ENCODE peak calls at places on chromosomes 6 and 20, in six cellular contexts. F is pancreas; V is HCT116; U is CD8-positive, alpha-beta T cell; W is right cardiac atrium; A is AG09309. M is an unnamed sample.
A peak's percentile ranks its signal among the peaks of the same experiment; 100 is the strongest.

GRCh38 chr6:6659600-6660327 is 71.2 kb downstream of the LY86 start:
- DNase-seq in F (no peak), V (no peak), U (no peak), W (peak; percentile 45), A (no peak), M (no peak)

GRCh38 chr6:35967059-35967769 is 46.3 kb upstream of the SRPK1 start:
- DNase-seq in F (no peak), V (no peak), U (no peak), W (no peak), A (no peak), M (no peak)

GRCh38 chr6:105609375-105609991 is 206.6 kb upstream of the PREP start:
- DNase-seq in F (no peak), V (no peak), U (no peak), W (peak; percentile 68), A (no peak), M (no peak)

GRCh38 chr6:37982320-37982719 is 162.8 kb downstream of the ZFAND3 start:
- DNase-seq in F (no peak), V (no peak), U (no peak), W (no peak), A (no peak), M (no peak)

GRCh38 chr6:36631326-36632046 is 37.3 kb downstream of the SRSF3 start:
- DNase-seq in F (no peak), V (no peak), U (no peak), W (peak; percentile 50), A (no peak), M (no peak)

GRCh38 chr20:7760261-7761048 is 179.8 kb downstream of the HAO1 start:
- DNase-seq in F (no peak), V (no peak), U (no peak), W (no peak), A (no peak), M (no peak)

GRCh38 chr6:168359794-168360193 is 40.2 kb upstream of the DACT2 start:
- DNase-seq in F (no peak), V (no peak), U (no peak), W (no peak), A (no peak), M (no peak)

GRCh38 chr20:17557675-17558006 is 12.2 kb upstream of the DSTN start:
- DNase-seq in F (no peak), V (peak; percentile 78), U (no peak), W (no peak), A (no peak), M (no peak)

GRCh38 chr6:116511424-116512131 is at the start of gene CALHM5:
- DNase-seq in F (no peak), V (peak; percentile 58), U (no peak), W (peak; percentile 72), A (peak; percentile 79), M (peak; percentile 80)

GRCh38 chr6:11213305-11214106 is 19.0 kb downstream of the NEDD9 start:
- DNase-seq in F (no peak), V (no peak), U (no peak), W (peak; percentile 61), A (no peak), M (no peak)

GRCh38 chr20:19789446-19789845 is 31.4 kb downstream of the RIN2 start:
- DNase-seq in F (no peak), V (no peak), U (no peak), W (no peak), A (no peak), M (no peak)

GRCh38 chr6:100281471-100281878 is 183.2 kb downstream of the SIM1 start:
- DNase-seq in F (no peak), V (no peak), U (no peak), W (no peak), A (no peak), M (no peak)

GRCh38 chr6:121881974-121882667 is 446.7 kb downstream of the GJA1 start:
- DNase-seq in F (no peak), V (no peak), U (no peak), W (no peak), A (peak; percentile 93), M (peak; percentile 83)

GRCh38 chr6:19613678-19614077 is 223.5 kb upstream of the ID4 start:
- DNase-seq in F (no peak), V (peak; percentile 4), U (no peak), W (no peak), A (no peak), M (no peak)

GRCh38 chr20:58550661-58551060 is 35.5 kb upstream of the APCDD1L start:
- DNase-seq in F (no peak), V (no peak), U (no peak), W (no peak), A (peak; percentile 39), M (no peak)

GRCh38 chr6:46963626-46964025 is 41.9 kb upstream of the ADGRF5 start:
- DNase-seq in F (no peak), V (no peak), U (no peak), W (no peak), A (no peak), M (no peak)

GRCh38 chr20:62830251-62830650 is 13.4 kb downstream of the COL9A3 start:
- DNase-seq in F (peak; percentile 29), V (no peak), U (no peak), W (peak; percentile 52), A (no peak), M (no peak)

GRCh38 chr6:155335265-155335664 is 21.0 kb upstream of the TFB1M start:
- DNase-seq in F (no peak), V (no peak), U (no peak), W (no peak), A (no peak), M (no peak)

GRCh38 chr6:140537211-140537610 is 1162.8 kb upstream of the CITED2 start:
- DNase-seq in F (no peak), V (no peak), U (no peak), W (no peak), A (no peak), M (peak; percentile 5)

GRCh38 chr20:62957136-62958117 is 4.9 kb downstream of the SLC17A9 start:
- DNase-seq in F (peak; percentile 20), V (no peak), U (no peak), W (peak; percentile 47), A (no peak), M (no peak)

GRCh38 chr6:44222486-44222986 is 859 bp upstream of the SLC29A1 start:
- DNase-seq in F (no peak), V (no peak), U (no peak), W (peak; percentile 48), A (no peak), M (no peak)

GRCh38 chr20:1941226-1941625 is 46.0 kb downstream of the SIRPA start:
- DNase-seq in F (no peak), V (no peak), U (no peak), W (peak; percentile 67), A (no peak), M (no peak)

GRCh38 chr20:45910670-45911485 is 1.1 kb downstream of the PLTP start:
- DNase-seq in F (peak; percentile 95), V (peak; percentile 96), U (peak; percentile 87), W (peak; percentile 98), A (peak; percentile 95), M (peak; percentile 99)

GRCh38 chr6:139436521-139437348 is 62.3 kb upstream of the CITED2 start:
- DNase-seq in F (no peak), V (no peak), U (no peak), W (no peak), A (no peak), M (no peak)

GRCh38 chr6:89144358-89145041 is 1.4 kb upstream of the PM20D2 start:
- DNase-seq in F (no peak), V (no peak), U (no peak), W (no peak), A (no peak), M (no peak)

GRCh38 chr20:18056174-18057105 is 1.3 kb downstream of the OVOL2 start:
- DNase-seq in F (peak; percentile 55), V (no peak), U (no peak), W (no peak), A (no peak), M (no peak)

GRCh38 chr20:52105573-52106422 is 85.8 kb downstream of the ZFP64 start:
- DNase-seq in F (no peak), V (no peak), U (no peak), W (peak; percentile 47), A (no peak), M (no peak)

DNA sequence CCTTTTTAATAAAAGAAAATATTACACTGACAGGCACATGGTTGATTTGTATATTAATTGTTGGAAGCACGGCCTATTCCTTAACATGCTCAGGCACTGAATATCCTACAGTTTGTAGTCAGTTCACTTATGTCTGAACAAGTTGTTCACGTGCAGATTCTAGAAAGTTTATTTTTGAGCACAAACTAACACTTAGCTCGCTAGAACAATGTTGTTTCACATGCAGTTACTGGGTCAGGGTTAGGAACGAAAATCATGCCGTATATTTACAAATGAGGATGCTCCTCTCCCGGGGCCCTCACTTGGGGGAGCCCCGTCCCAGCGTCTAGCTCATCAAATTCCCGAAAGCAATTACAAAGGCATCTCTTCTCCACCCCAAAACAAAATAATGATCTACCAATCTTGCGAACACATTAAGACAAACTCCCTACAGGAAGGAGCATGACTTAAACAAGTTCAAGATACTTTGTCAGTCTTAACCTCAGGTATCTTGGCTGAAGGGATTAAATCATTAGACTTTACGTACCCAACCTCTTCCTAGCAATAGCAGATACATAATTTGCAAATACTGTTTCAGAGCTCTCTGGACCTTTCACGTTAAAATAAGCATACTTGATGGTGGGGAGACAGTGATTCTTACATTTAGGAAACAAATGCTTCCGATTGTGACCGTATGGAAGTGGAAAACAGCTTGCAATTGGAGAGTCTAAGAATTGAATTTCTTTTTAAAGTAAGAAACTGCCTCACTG is 1.5 kb downstream of the MAP7 start:
- DNase-seq in F (no peak), V (no peak), U (no peak), W (no peak), A (no peak), M (no peak)
- H3K4me3 ChIP-seq in F (peak overlapping the region; percentile 89), V (peak overlapping the region; percentile 75), U (no peak overlapping the region), W (peak overlapping the region; percentile 80), A (no peak overlapping the region), M (no peak overlapping the region)

GRCh38 chr6:31495580-31495979 is 2.4 kb upstream of the MICB start:
- DNase-seq in F (no peak), V (no peak), U (no peak), W (no peak), A (no peak), M (no peak)
- H3K4me3 ChIP-seq in F (no peak overlapping the region), V (peak overlapping the region; percentile 74), U (no peak overlapping the region), W (no peak overlapping the region), A (peak overlapping the region; percentile 83), M (peak overlapping the region; percentile 73)

GRCh38 chr20:4064118-4064962 is 49.0 kb upstream of the RNF24 start:
- DNase-seq in F (peak; percentile 86), V (peak; percentile 10), U (no peak), W (peak; percentile 98), A (peak; percentile 70), M (peak; percentile 93)
- H3K4me3 ChIP-seq in F (no peak overlapping the region), V (no peak overlapping the region), U (no peak overlapping the region), W (no peak overlapping the region), A (no peak overlapping the region), M (no peak overlapping the region)

GRCh38 chr20:44019638-44020335 is 105.1 kb downstream of the TOX2 start:
- DNase-seq in F (no peak), V (no peak), U (peak; percentile 34), W (no peak), A (no peak), M (no peak)

GRCh38 chr20:44017211-44017610 is 102.6 kb downstream of the TOX2 start:
- DNase-seq in F (no peak), V (no peak), U (no peak), W (no peak), A (no peak), M (no peak)

GRCh38 chr20:44016525-44016924 is 101.9 kb downstream of the TOX2 start:
- DNase-seq in F (no peak), V (no peak), U (no peak), W (no peak), A (no peak), M (no peak)

GRCh38 chr20:44018684-44019637 is 104.3 kb downstream of the TOX2 start:
- DNase-seq in F (no peak), V (no peak), U (no peak), W (no peak), A (no peak), M (no peak)

GRCh38 chr20:44017905-44018683 is 103.4 kb downstream of the TOX2 start:
- DNase-seq in F (peak; percentile 56), V (peak; percentile 85), U (no peak), W (no peak), A (peak; percentile 54), M (peak; percentile 78)
- H3K4me3 ChIP-seq in F (no peak overlapping the region), V (peak overlapping the region; percentile 4), U (no peak overlapping the region), W (no peak overlapping the region), A (no peak overlapping the region), M (peak overlapping the region; percentile 7)